ENCODE peak calls at places on chromosomes 13 and 19, in nine cellular contexts. I is smooth muscle cell of the brain vasculature; V is NB4; H is HT1080; M is activated naive CD8-positive, alpha-beta T cell treated with anti-CD3 and anti-CD28 coated beads, Interleukin-2, amount 50 U/mL, for 24 hours; Q is cardiac fibroblast; A is WTC11; P is GOT3; D is neuronal stem cell. J is an unnamed sample.

GRCh38 chr13:76708138-76708537 is 178.1 kb downstream of the KCTD12 start:
- DNase-seq in I (no peak), V (no peak), H (no peak), M (no peak), Q (no peak), A (no peak), P (no peak), D (no peak), J (no peak)

GRCh38 chr19:28554321-28555091 is 658.4 kb downstream of the UQCRFS1 start:
- DNase-seq in I (no peak), V (no peak), H (no peak), M (no peak), Q (no peak), A (no peak), P (no peak), D (no peak), J (no peak)

GRCh38 chr13:112102243-112102642 is 35.3 kb downstream of the SOX1 start:
- DNase-seq in I (no peak), V (peak), H (peak), M (no peak), Q (no peak), A (no peak), P (no peak), D (no peak), J (no peak)

GRCh38 chr13:49637989-49638388 is 9.7 kb downstream of the ARL11 start:
- DNase-seq in I (no peak), V (no peak), H (no peak), M (no peak), Q (no peak), A (no peak), P (no peak), D (no peak), J (no peak)

GRCh38 chr13:37065893-37066526 is 6.5 kb upstream of the SUPT20H start:
- DNase-seq in I (no peak), V (no peak), H (no peak), M (no peak), Q (no peak), A (no peak), P (no peak), D (no peak), J (no peak)

GRCh38 chr13:27171830-27172494 is 351 bp upstream of the USP12 start:
- DNase-seq in I (peak), V (peak), H (peak), M (peak), Q (peak), A (peak), P (peak), D (peak), J (peak)

GRCh38 chr13:48567521-48568331 is 34.8 kb upstream of the RCBTB2 start:
- DNase-seq in I (no peak), V (peak), H (no peak), M (no peak), Q (peak), A (no peak), P (no peak), D (no peak), J (peak)

GRCh38 chr13:51453959-51454703 is 1.3 kb upstream of the INTS6 start:
- DNase-seq in I (no peak), V (no peak), H (peak), M (peak), Q (peak), A (no peak), P (no peak), D (peak), J (peak)

GRCh38 chr13:98172570-98173405 is 4.3 kb downstream of the RNF113B start:
- DNase-seq in I (no peak), V (no peak), H (no peak), M (no peak), Q (peak), A (no peak), P (no peak), D (no peak), J (peak)

GRCh38 chr13:111043575-111043982 is 71.5 kb upstream of the ARHGEF7 start:
- DNase-seq in I (no peak), V (peak), H (peak), M (no peak), Q (peak), A (no peak), P (no peak), D (no peak), J (no peak)

GRCh38 chr19:45794627-45795026 is 2.0 kb upstream of the DMWD start:
- DNase-seq in I (no peak), V (no peak), H (no peak), M (no peak), Q (no peak), A (no peak), P (no peak), D (no peak), J (no peak)

GRCh38 chr13:106566682-106567420 is 1.1 kb downstream of the ARGLU1 start:
- DNase-seq in I (no peak), V (peak), H (peak), M (peak), Q (peak), A (peak), P (no peak), D (no peak), J (peak)

GRCh38 chr19:57830071-57830602 is at the start of gene ZNF587B:
- DNase-seq in I (peak), V (peak), H (peak), M (peak), Q (peak), A (peak), P (no peak), D (peak), J (no peak)